ENCODE peak calls at places on chromosomes 6 and 20, in ten cellular contexts. T, G, N, A, L, H, D, Y, B and C are unnamed samples.

GRCh38 chr20:36646678-36647077 is 682 bp upstream of the SLA2 start:
- DNase-seq in T (no peak), G (no peak), N (no peak), A (no peak), L (no peak), H (no peak), D (no peak), Y (no peak), B (no peak), C (no peak)

GRCh38 chr6:101544286-101544685 is 150.8 kb downstream of the GRIK2 start:
- DNase-seq in T (no peak), G (no peak), N (no peak), A (no peak), L (no peak), H (peak), D (no peak), Y (no peak), B (no peak), C (no peak)

GRCh38 chr20:49750611-49751396 is 37.1 kb upstream of the B4GALT5 start:
- DNase-seq in T (no peak), G (no peak), N (no peak), A (no peak), L (no peak), H (peak), D (no peak), Y (no peak), B (no peak), C (peak)

GRCh38 chr6:19231878-19232519 is 605.2 kb upstream of the ID4 start:
- DNase-seq in T (no peak), G (no peak), N (no peak), A (no peak), L (peak), H (no peak), D (no peak), Y (no peak), B (no peak), C (no peak)

GRCh38 chr6:163416640-163417253 is 2.2 kb downstream of the QKI start:
- DNase-seq in T (peak), G (peak), N (no peak), A (peak), L (peak), H (peak), D (peak), Y (no peak), B (peak), C (peak)

GRCh38 chr20:23063573-23063972 is 14.1 kb upstream of the THBD start:
- DNase-seq in T (no peak), G (no peak), N (no peak), A (no peak), L (no peak), H (no peak), D (no peak), Y (no peak), B (no peak), C (no peak)

GRCh38 chr6:137414599-137414998 is 79.6 kb downstream of the OLIG3 start:
- DNase-seq in T (no peak), G (no peak), N (no peak), A (no peak), L (no peak), H (no peak), D (no peak), Y (no peak), B (no peak), C (no peak)

GRCh38 chr6:163543311-163543710 is 128.8 kb downstream of the QKI start:
- DNase-seq in T (no peak), G (no peak), N (no peak), A (no peak), L (no peak), H (no peak), D (no peak), Y (no peak), B (no peak), C (no peak)

GRCh38 chr20:46494077-46494476 is 19.3 kb downstream of the ZNF334 start:
- DNase-seq in T (no peak), G (no peak), N (no peak), A (no peak), L (no peak), H (no peak), D (no peak), Y (no peak), B (no peak), C (no peak)

GRCh38 chr20:3162080-3162611 is 2.5 kb upstream of the FASTKD5 start:
- DNase-seq in T (no peak), G (no peak), N (no peak), A (no peak), L (peak), H (no peak), D (no peak), Y (no peak), B (no peak), C (no peak)

GRCh38 chr6:16158943-16159557 is 30.2 kb downstream of the MYLIP start:
- DNase-seq in T (no peak), G (no peak), N (no peak), A (no peak), L (no peak), H (no peak), D (peak), Y (no peak), B (no peak), C (no peak)

GRCh38 chr6:3797231-3798200 is 46.0 kb upstream of the PXDC1 start:
- DNase-seq in T (no peak), G (peak), N (no peak), A (no peak), L (no peak), H (peak), D (no peak), Y (peak), B (no peak), C (no peak)